ENCODE peak calls at places on chromosomes 5 and 9, in seven cellular contexts. C, M, H, G, T, S and X are unnamed samples.

GRCh38 chr5:37751227-37751626 is 88.6 kb downstream of the GDNF start:
- DNase-seq in H (no peak), C (no peak), T (no peak), S (no peak), G (no peak), M (no peak), X (no peak)

GRCh38 chr5:134000696-134001453 is 3.9 kb downstream of the VDAC1 start:
- DNase-seq in S (no peak), C (no peak), T (no peak), G (no peak), H (no peak), M (no peak), X (no peak)

GRCh38 chr9:129316281-129317030 is 138.4 kb upstream of the IER5L start:
- DNase-seq in S (no peak), G (no peak), H (no peak), M (no peak), C (peak), T (no peak), X (peak)

GRCh38 chr9:6915635-6916034 is 157.9 kb downstream of the KDM4C start:
- DNase-seq in T (no peak), C (no peak), S (no peak), H (no peak), G (no peak), M (no peak), X (no peak)

GRCh38 chr5:80164799-80165198 is 91.0 kb downstream of the SERINC5 start:
- DNase-seq in C (no peak), M (no peak), H (no peak), S (no peak), G (no peak), T (no peak), X (no peak)

GRCh38 chr9:107948086-107948485 is 458.5 kb upstream of the KLF4 start:
- DNase-seq in S (no peak), H (no peak), G (no peak), M (no peak), T (no peak), C (no peak), X (no peak)

GRCh38 chr9:97507585-97507984 is 6.1 kb downstream of the TMOD1 start:
- DNase-seq in G (no peak), H (no peak), M (no peak), S (no peak), T (no peak), C (no peak), X (no peak)

GRCh38 chr9:132356276-132356924 is 1.6 kb upstream of the SETX start:
- DNase-seq in G (no peak), C (no peak), M (no peak), T (no peak), S (no peak), H (no peak), X (no peak)

GRCh38 chr9:117414220-117414905 is 494 bp downstream of the ASTN2 start:
- DNase-seq in C (no peak), T (peak), M (peak), S (peak), H (no peak), G (no peak), X (no peak)

GRCh38 chr5:139061274-139061673 is 136.9 kb downstream of the SIL1 start:
- DNase-seq in T (peak), M (no peak), G (no peak), S (peak), H (no peak), C (peak), X (no peak)

GRCh38 chr5:109830955-109831502 is 141.3 kb downstream of the MAN2A1 start:
- DNase-seq in C (no peak), H (peak), T (no peak), G (no peak), S (no peak), M (no peak), X (no peak)

GRCh38 chr5:33794550-33795300 is 97.1 kb downstream of the ADAMTS12 start:
- DNase-seq in M (no peak), G (no peak), H (no peak), S (peak), T (no peak), C (no peak), X (peak)

GRCh38 chr5:106414342-106414741 is 1256.4 kb downstream of the EFNA5 start:
- DNase-seq in T (no peak), M (no peak), G (no peak), C (peak), H (no peak), S (no peak), X (no peak)

GRCh38 chr9:87567566-87567965 is 69.9 kb downstream of the DAPK1 start:
- DNase-seq in T (no peak), C (no peak), G (no peak), H (no peak), S (peak), M (no peak), X (no peak)

GRCh38 chr5:132546108-132546507 is 2.8 kb upstream of the IL5 start:
- DNase-seq in T (no peak), M (no peak), C (no peak), H (no peak), S (no peak), G (no peak), X (no peak)

GRCh38 chr5:128551476-128551875 is 13.4 kb upstream of the FBN2 start:
- DNase-seq in S (no peak), H (no peak), T (no peak), G (no peak), M (no peak), C (no peak), X (no peak)

GRCh38 chr9:137986268-137987099 is 108.9 kb downstream of the CACNA1B start:
- DNase-seq in M (no peak), C (no peak), S (no peak), T (no peak), G (no peak), H (no peak), X (no peak)
- TF ChIP-seq CTCF in M (no peak), C (no peak), S (no peak), T (no peak), G (no peak), H (no peak), X (no peak)

GRCh38 chr5:30390095-30390494 is 803.4 kb upstream of the CDH6 start:
- DNase-seq in H (no peak), T (no peak), M (no peak), S (no peak), G (no peak), C (no peak), X (no peak)

GRCh38 chr5:30398427-30398826 is 795.1 kb upstream of the CDH6 start:
- DNase-seq in G (no peak), M (no peak), C (no peak), H (no peak), T (no peak), S (no peak), X (no peak)

GRCh38 chr5:30387974-30388632 is 805.4 kb upstream of the CDH6 start:
- DNase-seq in C (no peak), M (no peak), T (no peak), H (no peak), S (no peak), G (no peak), X (no peak)

GRCh38 chr5:30392897-30393296 is 800.6 kb upstream of the CDH6 start:
- DNase-seq in H (no peak), C (no peak), G (no peak), S (no peak), T (no peak), M (no peak), X (no peak)
- TF ChIP-seq CTCF in H (no peak), C (no peak), G (no peak), S (no peak), T (no peak), M (no peak), X (no peak)

GRCh38 chr9:70390922-70391321 is 23.5 kb downstream of the KLF9 start:
- DNase-seq in M (no peak), H (no peak), S (peak), G (no peak), C (no peak), T (no peak), X (no peak)

GRCh38 chr9:70392189-70392588 is 22.3 kb downstream of the KLF9 start:
- DNase-seq in C (no peak), S (no peak), H (no peak), T (no peak), M (no peak), G (no peak), X (no peak)

GRCh38 chr9:70387663-70388062 is 26.8 kb downstream of the KLF9 start:
- DNase-seq in C (no peak), T (no peak), S (no peak), M (no peak), H (no peak), G (no peak), X (no peak)

GRCh38 chr9:70389188-70389587 is 25.3 kb downstream of the KLF9 start:
- DNase-seq in C (no peak), H (no peak), T (no peak), S (no peak), M (no peak), G (no peak), X (no peak)

DNA sequence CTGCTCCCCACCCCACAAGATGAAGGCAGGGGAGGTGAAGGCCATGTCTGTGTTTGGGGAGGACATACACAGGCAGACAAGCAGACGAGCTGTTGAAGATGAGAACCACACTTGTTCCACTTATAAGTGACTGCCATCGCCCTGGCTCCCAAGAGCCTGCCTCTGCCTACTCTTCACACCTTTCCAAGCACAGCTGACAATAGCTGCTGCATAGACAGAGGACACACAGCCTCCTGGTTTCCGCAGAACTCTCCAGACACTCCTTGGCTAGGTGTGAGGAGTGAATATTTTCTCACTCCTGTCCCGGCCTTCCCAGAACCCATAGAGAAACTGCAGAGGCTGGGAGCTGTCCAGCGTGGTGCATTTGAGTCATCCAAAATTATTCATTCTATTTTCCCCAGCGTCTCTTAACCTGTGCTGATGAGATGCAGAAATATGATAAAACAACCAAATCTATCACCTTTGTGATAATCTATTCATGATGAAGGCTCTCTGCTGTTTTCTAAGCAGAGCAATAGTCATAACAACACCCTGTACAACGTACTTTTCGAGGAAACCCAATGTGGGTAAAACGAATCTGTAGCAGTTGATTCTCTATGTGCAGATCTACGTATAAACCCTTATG is 24.7 kb downstream of the KLF9 start:
- DNase-seq in S (peak), T (no peak), H (no peak), G (no peak), M (no peak), C (no peak), X (no peak)
- TF ChIP-seq CTCF in S (no peak), T (no peak), H (no peak), G (no peak), M (no peak), C (no peak), X (no peak)

DNA sequence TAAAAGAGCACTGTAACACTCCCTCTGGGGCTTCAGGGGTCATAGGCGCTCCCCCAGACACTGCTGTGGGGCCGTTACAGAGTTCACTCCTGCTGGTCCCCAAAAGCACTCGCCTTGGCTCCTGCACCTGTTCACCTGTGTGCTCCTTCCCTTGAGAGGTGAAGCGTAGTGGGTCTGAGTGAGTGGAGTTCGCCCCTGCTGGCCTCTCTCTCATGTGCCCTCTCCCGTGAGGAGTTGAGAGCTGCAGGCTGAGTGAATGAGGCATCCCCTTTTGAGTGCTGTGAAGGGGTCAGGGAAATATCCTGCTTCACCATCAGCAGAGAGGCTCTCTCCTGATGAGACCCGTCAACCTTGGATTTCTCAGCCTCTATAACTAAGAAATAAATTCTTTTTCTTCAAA is 134.6 kb upstream of the TUT7 start:
- DNase-seq in H (no peak), T (no peak), C (no peak), G (no peak), M (no peak), S (no peak), X (no peak)
- TF ChIP-seq CTCF in H (no peak), T (no peak), C (no peak), G (no peak), M (no peak), S (no peak), X (no peak)

DNA sequence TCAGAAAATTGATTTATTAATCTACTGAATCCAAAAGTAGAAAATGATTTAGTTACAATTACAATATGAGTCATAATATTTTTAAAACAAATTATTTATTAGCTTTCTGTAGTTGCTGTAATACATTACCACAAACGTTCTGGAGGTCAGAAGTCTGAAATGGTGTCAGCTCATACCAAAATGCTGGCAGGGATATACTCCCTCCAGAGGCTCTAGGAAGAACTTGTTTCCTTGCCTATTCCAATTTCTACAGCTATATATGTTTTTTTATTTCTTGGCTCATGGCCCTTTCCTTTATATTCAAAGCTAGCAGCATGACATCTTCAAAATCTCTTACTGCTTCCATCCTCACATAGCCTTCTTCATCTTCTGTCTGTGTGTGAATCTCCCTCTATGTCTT is 667.9 kb upstream of the ITGA1 start:
- DNase-seq in M (no peak), S (no peak), H (no peak), T (no peak), C (no peak), G (no peak), X (no peak)
- TF ChIP-seq CTCF in M (no peak), S (no peak), H (no peak), T (no peak), C (no peak), G (no peak), X (no peak)

GRCh38 chr5:174320051-174320450 is 274.5 kb downstream of the NSG2 start:
- DNase-seq in T (no peak), C (no peak), H (no peak), S (no peak), G (no peak), M (no peak), X (no peak)
- TF ChIP-seq CTCF in T (no peak), C (no peak), H (no peak), S (no peak), G (no peak), M (no peak), X (no peak)